ENCODE peak calls at places on chromosome 18, in four cellular contexts. One of them, this sample, is unnamed.

GRCh38 chr18:24992491-24992890 is 359.5 kb downstream of the ZNF521 start:
- DNase-seq in K562: no peak
- DNase-seq in SK-N-SH: no peak
- DNase-seq in HepG2: no peak
- DNase-seq in this sample: no peak

GRCh38 chr18:967037-967576 is 62.4 kb downstream of the ADCYAP1 start:
- DNase-seq in K562: no peak
- DNase-seq in SK-N-SH: no peak
- DNase-seq in HepG2: no peak
- DNase-seq in this sample: no peak

GRCh38 chr18:32696376-32696775 is 76.4 kb downstream of the KLHL14 start:
- DNase-seq in K562: no peak
- DNase-seq in SK-N-SH: no peak
- DNase-seq in HepG2: no peak
- DNase-seq in this sample: no peak

GRCh38 chr18:3455938-3456685 is 6.1 kb downstream of the TGIF1 start:
- DNase-seq in K562: no peak
- DNase-seq in SK-N-SH: no peak
- DNase-seq in HepG2: peak
- DNase-seq in this sample: no peak

GRCh38 chr18:75256376-75256775 is 45.8 kb downstream of the TSHZ1 start:
- DNase-seq in K562: no peak
- DNase-seq in SK-N-SH: no peak
- DNase-seq in HepG2: no peak
- DNase-seq in this sample: no peak

GRCh38 chr18:48909721-48910120 is 41.0 kb downstream of the SMAD7 start:
- DNase-seq in K562: no peak
- DNase-seq in SK-N-SH: no peak
- DNase-seq in HepG2: no peak
- DNase-seq in this sample: no peak

GRCh38 chr18:45590060-45590537 is 25.2 kb upstream of the SLC14A2 start:
- DNase-seq in K562: no peak
- DNase-seq in SK-N-SH: no peak
- DNase-seq in HepG2: no peak
- DNase-seq in this sample: no peak

GRCh38 chr18:43869451-43870008 is 592.2 kb upstream of the SYT4 start:
- DNase-seq in K562: no peak
- DNase-seq in SK-N-SH: no peak
- DNase-seq in HepG2: no peak
- DNase-seq in this sample: no peak

GRCh38 chr18:45517181-45517741 is 98.0 kb upstream of the SLC14A2 start:
- DNase-seq in K562: no peak
- DNase-seq in SK-N-SH: no peak
- DNase-seq in HepG2: no peak
- DNase-seq in this sample: no peak

GRCh38 chr18:2536493-2536892 is 34.8 kb downstream of the METTL4 start:
- DNase-seq in K562: no peak
- DNase-seq in SK-N-SH: no peak
- DNase-seq in HepG2: no peak
- DNase-seq in this sample: no peak

GRCh38 chr18:66510357-66511027 is 93.4 kb downstream of the CDH19 start:
- DNase-seq in K562: no peak
- DNase-seq in SK-N-SH: no peak
- DNase-seq in HepG2: no peak
- DNase-seq in this sample: no peak

GRCh38 chr18:505483-506122 is 5.1 kb upstream of the COLEC12 start:
- DNase-seq in K562: no peak
- DNase-seq in SK-N-SH: no peak
- DNase-seq in HepG2: no peak
- DNase-seq in this sample: no peak

GRCh38 chr18:28281400-28281799 is 104.5 kb upstream of the CDH2 start:
- DNase-seq in K562: no peak
- DNase-seq in SK-N-SH: peak
- DNase-seq in HepG2: no peak
- DNase-seq in this sample: no peak

GRCh38 chr18:5417342-5417741 is 121.8 kb upstream of the ZBTB14 start:
- DNase-seq in K562: no peak
- DNase-seq in SK-N-SH: no peak
- DNase-seq in HepG2: no peak
- DNase-seq in this sample: peak

GRCh38 chr18:8391068-8391467 is 218.2 kb upstream of the RAB12 start:
- DNase-seq in K562: no peak
- DNase-seq in SK-N-SH: no peak
- DNase-seq in HepG2: no peak
- DNase-seq in this sample: no peak

GRCh38 chr18:63421514-63421913 is 762 bp downstream of the VPS4B start:
- DNase-seq in K562: no peak
- DNase-seq in SK-N-SH: no peak
- DNase-seq in HepG2: no peak
- DNase-seq in this sample: no peak

GRCh38 chr18:66687635-66688034 is 83.7 kb upstream of the CDH19 start:
- DNase-seq in K562: no peak
- DNase-seq in SK-N-SH: no peak
- DNase-seq in HepG2: no peak
- DNase-seq in this sample: no peak

GRCh38 chr18:44568986-44569385 is 111.7 kb upstream of the SETBP1 start:
- DNase-seq in K562: no peak
- DNase-seq in SK-N-SH: no peak
- DNase-seq in HepG2: no peak
- DNase-seq in this sample: no peak

GRCh38 chr18:55522011-55522410 is 66.0 kb downstream of the TCF4 start:
- DNase-seq in K562: peak
- DNase-seq in SK-N-SH: no peak
- DNase-seq in HepG2: no peak
- DNase-seq in this sample: peak

GRCh38 chr18:9239708-9240107 is 94.9 kb upstream of the TWSG1 start:
- DNase-seq in K562: no peak
- DNase-seq in SK-N-SH: no peak
- DNase-seq in HepG2: no peak
- DNase-seq in this sample: no peak

GRCh38 chr18:48803518-48803917 is 147.2 kb downstream of the SMAD7 start:
- DNase-seq in K562: peak
- DNase-seq in SK-N-SH: no peak
- DNase-seq in HepG2: no peak
- DNase-seq in this sample: no peak

GRCh38 chr18:46013484-46014189 is 46.5 kb upstream of the EPG5 start:
- DNase-seq in K562: no peak
- DNase-seq in SK-N-SH: no peak
- DNase-seq in HepG2: no peak
- DNase-seq in this sample: no peak

GRCh38 chr18:59778434-59778833 is 81.2 kb upstream of the CCBE1 start:
- DNase-seq in K562: no peak
- DNase-seq in SK-N-SH: no peak
- DNase-seq in HepG2: no peak
- DNase-seq in this sample: no peak

GRCh38 chr18:59787998-59788875 is 91.0 kb upstream of the CCBE1 start:
- DNase-seq in K562: no peak
- DNase-seq in SK-N-SH: no peak
- DNase-seq in HepG2: no peak
- DNase-seq in this sample: no peak

GRCh38 chr18:59779979-59780378 is 82.8 kb upstream of the CCBE1 start:
- DNase-seq in K562: no peak
- DNase-seq in SK-N-SH: no peak
- DNase-seq in HepG2: no peak
- DNase-seq in this sample: no peak

GRCh38 chr18:59784694-59785093 is 87.5 kb upstream of the CCBE1 start:
- DNase-seq in K562: no peak
- DNase-seq in SK-N-SH: no peak
- DNase-seq in HepG2: no peak
- DNase-seq in this sample: no peak

DNA sequence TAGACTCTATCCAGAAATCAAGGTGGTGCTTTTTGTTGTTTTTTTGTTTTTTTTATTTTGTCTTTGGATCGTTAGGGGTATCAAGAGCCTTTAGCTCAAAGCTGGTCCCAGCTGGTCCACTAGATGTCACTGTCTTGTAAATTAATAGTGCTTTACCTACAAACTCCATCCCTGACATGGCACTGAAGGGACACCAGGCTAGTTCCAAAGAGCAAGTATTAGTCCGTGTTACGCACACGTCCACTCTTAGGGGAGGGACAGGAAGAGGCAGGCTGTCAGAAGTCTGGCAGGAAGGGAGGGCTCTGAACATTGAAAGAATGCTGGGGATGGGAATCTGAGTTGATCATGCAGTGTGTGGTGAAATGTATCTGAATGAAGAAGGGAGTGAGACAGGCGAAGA is 85.9 kb upstream of the CCBE1 start:
- DNase-seq in K562: peak
- DNase-seq in SK-N-SH: peak
- DNase-seq in HepG2: peak
- DNase-seq in this sample: no peak
- TF ChIP-seq GABPA in K562: no peak
- TF ChIP-seq GABPA in SK-N-SH: no peak
- TF ChIP-seq GABPA in HepG2: peak
- TF ChIP-seq GABPA in this sample: no peak

GRCh38 chr18:13448028-13448795 is 229.7 kb downstream of the LDLRAD4 start:
- DNase-seq in K562: no peak
- DNase-seq in SK-N-SH: no peak
- DNase-seq in HepG2: no peak
- DNase-seq in this sample: no peak
- TF ChIP-seq GABPA in K562: no peak
- TF ChIP-seq GABPA in SK-N-SH: no peak
- TF ChIP-seq GABPA in HepG2: no peak
- TF ChIP-seq GABPA in this sample: no peak

GRCh38 chr18:51135361-51135760 is 62.1 kb downstream of the MEX3C start:
- DNase-seq in K562: no peak
- DNase-seq in SK-N-SH: no peak
- DNase-seq in HepG2: no peak
- DNase-seq in this sample: no peak
- TF ChIP-seq GABPA in K562: no peak
- TF ChIP-seq GABPA in SK-N-SH: no peak
- TF ChIP-seq GABPA in HepG2: no peak
- TF ChIP-seq GABPA in this sample: no peak

GRCh38 chr18:33696332-33697162 is 118.5 kb downstream of the ASXL3 start:
- DNase-seq in K562: no peak
- DNase-seq in SK-N-SH: peak
- DNase-seq in HepG2: no peak
- DNase-seq in this sample: no peak

GRCh38 chr18:33697498-33697897 is 119.5 kb downstream of the ASXL3 start:
- DNase-seq in K562: no peak
- DNase-seq in SK-N-SH: no peak
- DNase-seq in HepG2: no peak
- DNase-seq in this sample: no peak

GRCh38 chr18:33699372-33699771 is 121.4 kb downstream of the ASXL3 start:
- DNase-seq in K562: no peak
- DNase-seq in SK-N-SH: no peak
- DNase-seq in HepG2: no peak
- DNase-seq in this sample: no peak

GRCh38 chr18:33702625-33703024 is 124.6 kb downstream of the ASXL3 start:
- DNase-seq in K562: no peak
- DNase-seq in SK-N-SH: no peak
- DNase-seq in HepG2: no peak
- DNase-seq in this sample: no peak

GRCh38 chr18:33700513-33700976 is 122.5 kb downstream of the ASXL3 start:
- DNase-seq in K562: no peak
- DNase-seq in SK-N-SH: no peak
- DNase-seq in HepG2: no peak
- DNase-seq in this sample: no peak
- TF ChIP-seq GABPA in K562: no peak
- TF ChIP-seq GABPA in SK-N-SH: no peak
- TF ChIP-seq GABPA in HepG2: no peak
- TF ChIP-seq GABPA in this sample: no peak

GRCh38 chr18:79058007-79058406 is 11.2 kb upstream of the ATP9B start:
- DNase-seq in K562: no peak
- DNase-seq in SK-N-SH: no peak
- DNase-seq in HepG2: no peak
- DNase-seq in this sample: no peak

GRCh38 chr18:79062806-79063205 is 6.4 kb upstream of the ATP9B start:
- DNase-seq in K562: no peak
- DNase-seq in SK-N-SH: no peak
- DNase-seq in HepG2: peak
- DNase-seq in this sample: no peak

GRCh38 chr18:79059456-79059855 is 9.7 kb upstream of the ATP9B start:
- DNase-seq in K562: no peak
- DNase-seq in SK-N-SH: no peak
- DNase-seq in HepG2: no peak
- DNase-seq in this sample: no peak

GRCh38 chr18:79056827-79057367 is 12.3 kb upstream of the ATP9B start:
- DNase-seq in K562: no peak
- DNase-seq in SK-N-SH: no peak
- DNase-seq in HepG2: no peak
- DNase-seq in this sample: no peak
- TF ChIP-seq GABPA in K562: no peak
- TF ChIP-seq GABPA in SK-N-SH: no peak
- TF ChIP-seq GABPA in HepG2: no peak
- TF ChIP-seq GABPA in this sample: no peak

GRCh38 chr18:76592096-76592495 is 97.1 kb upstream of the ZNF516 start:
- DNase-seq in K562: no peak
- DNase-seq in SK-N-SH: no peak
- DNase-seq in HepG2: no peak
- DNase-seq in this sample: no peak

GRCh38 chr18:76594966-76595365 is 99.9 kb upstream of the ZNF516 start:
- DNase-seq in K562: no peak
- DNase-seq in SK-N-SH: no peak
- DNase-seq in HepG2: no peak
- DNase-seq in this sample: no peak

GRCh38 chr18:76589866-76590265 is 94.8 kb upstream of the ZNF516 start:
- DNase-seq in K562: no peak
- DNase-seq in SK-N-SH: no peak
- DNase-seq in HepG2: no peak
- DNase-seq in this sample: no peak

GRCh38 chr18:76592981-76593381 is 97.9 kb upstream of the ZNF516 start:
- DNase-seq in K562: no peak
- DNase-seq in SK-N-SH: no peak
- DNase-seq in HepG2: no peak
- DNase-seq in this sample: no peak

GRCh38 chr18:76593838-76594237 is 98.8 kb upstream of the ZNF516 start:
- DNase-seq in K562: no peak
- DNase-seq in SK-N-SH: no peak
- DNase-seq in HepG2: no peak
- DNase-seq in this sample: no peak
- TF ChIP-seq GABPA in K562: no peak
- TF ChIP-seq GABPA in SK-N-SH: no peak
- TF ChIP-seq GABPA in HepG2: no peak
- TF ChIP-seq GABPA in this sample: no peak

GRCh38 chr18:12255626-12256026 is 1.5 kb downstream of the CIDEA start:
- DNase-seq in K562: no peak
- DNase-seq in SK-N-SH: no peak
- DNase-seq in HepG2: peak
- DNase-seq in this sample: no peak
- TF ChIP-seq GABPA in K562: no peak
- TF ChIP-seq GABPA in SK-N-SH: no peak
- TF ChIP-seq GABPA in HepG2: no peak
- TF ChIP-seq GABPA in this sample: no peak

GRCh38 chr18:42281851-42282250 is 326.8 kb downstream of the PIK3C3 start:
- DNase-seq in K562: no peak
- DNase-seq in SK-N-SH: no peak
- DNase-seq in HepG2: no peak
- DNase-seq in this sample: no peak
- TF ChIP-seq GABPA in K562: no peak
- TF ChIP-seq GABPA in SK-N-SH: no peak
- TF ChIP-seq GABPA in HepG2: no peak
- TF ChIP-seq GABPA in this sample: no peak

This sample was measured in HL-60.